ENCODE peak calls at places on chromosomes 11 and 22, in seven cellular contexts. U is chondrocyte, K is adrenal gland, M is lower leg skin, J is A549, E is progenitor cell of endocrine pancreas, R is transverse colon. A is an unnamed sample.

GRCh38 chr22:32737811-32738210 is 63.7 kb upstream of the TIMP3 start:
- DNase-seq in U (no peak), K (no peak), M (no peak), J (no peak), E (no peak), R (no peak), A (no peak)

GRCh38 chr11:41497974-41498373 is 38.5 kb upstream of the LRRC4C start:
- DNase-seq in U (no peak), K (no peak), M (no peak), J (no peak), E (no peak), R (no peak), A (no peak)

GRCh38 chr22:40176921-40177737 is 596 bp upstream of the TNRC6B start:
- DNase-seq in U (no peak), K (peak), M (no peak), J (no peak), E (no peak), R (peak), A (no peak)

GRCh38 chr11:74025467-74026166 is 16.7 kb upstream of the UCP3 start:
- DNase-seq in U (no peak), K (no peak), M (no peak), J (no peak), E (no peak), R (no peak), A (no peak)

GRCh38 chr11:47389577-47390072 is 11.3 kb upstream of the SPI1 start:
- DNase-seq in U (no peak), K (no peak), M (no peak), J (no peak), E (no peak), R (no peak), A (no peak)

GRCh38 chr22:21917206-21917958 is 35.3 kb downstream of the PPM1F start:
- DNase-seq in U (no peak), K (peak), M (no peak), J (no peak), E (no peak), R (no peak), A (no peak)

GRCh38 chr11:19389787-19390303 is 149.1 kb upstream of the E2F8 start:
- DNase-seq in U (no peak), K (peak), M (peak), J (no peak), E (no peak), R (peak), A (no peak)

GRCh38 chr11:8213390-8213789 is 44.6 kb upstream of the RIC3 start:
- DNase-seq in U (peak), K (no peak), M (no peak), J (no peak), E (no peak), R (no peak), A (no peak)

GRCh38 chr11:133934599-133935550 is 21.9 kb downstream of the IGSF9B start:
- DNase-seq in U (no peak), K (no peak), M (no peak), J (no peak), E (no peak), R (peak), A (no peak)

GRCh38 chr11:112922606-112923005 is 38.6 kb upstream of the NCAM1 start:
- DNase-seq in U (no peak), K (no peak), M (no peak), J (no peak), E (no peak), R (no peak), A (no peak)

GRCh38 chr11:77370217-77370616 is 68.7 kb upstream of the GDPD4 start:
- DNase-seq in U (no peak), K (no peak), M (no peak), J (peak), E (no peak), R (no peak), A (no peak)

GRCh38 chr22:49230194-49230577 is 597.5 kb downstream of the BRD1 start:
- DNase-seq in U (peak), K (peak), M (no peak), J (no peak), E (no peak), R (no peak), A (no peak)

GRCh38 chr11:105960252-105961245 is 61.5 kb downstream of the MSANTD4 start:
- DNase-seq in U (peak), K (no peak), M (no peak), J (no peak), E (no peak), R (no peak), A (peak)

GRCh38 chr11:94107363-94107762 is 21.3 kb upstream of the PANX1 start:
- DNase-seq in U (no peak), K (no peak), M (no peak), J (no peak), E (no peak), R (no peak), A (no peak)
- TF ChIP-seq CTCF in U (peak), K (no peak), M (no peak), J (no peak), E (no peak), R (no peak), A (no peak)

DNA sequence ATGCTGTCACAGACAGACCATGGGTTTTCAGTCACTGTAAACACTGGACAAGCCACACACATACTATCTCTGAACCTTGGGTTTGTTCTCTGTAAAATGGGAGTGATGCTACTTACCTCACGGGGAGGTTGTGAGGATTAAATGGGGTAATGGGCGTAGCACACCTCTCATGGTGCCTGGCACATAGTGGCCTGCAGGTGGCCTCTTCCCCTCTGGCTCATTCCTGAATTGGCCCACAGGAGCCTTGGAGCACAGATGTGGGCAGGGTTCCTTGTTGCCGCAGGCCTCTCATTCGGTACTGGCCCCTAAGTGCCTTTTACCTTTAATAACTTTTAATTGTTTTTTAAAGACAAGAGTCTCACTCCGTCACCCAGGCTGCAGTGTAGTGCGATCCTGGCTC is 11.7 kb downstream of the MICAL2 start:
- DNase-seq in U (no peak), K (no peak), M (no peak), J (peak), E (no peak), R (no peak), A (no peak)
- TF ChIP-seq CTCF in U (peak), K (peak), M (no peak), J (peak), E (peak), R (peak), A (peak)

DNA sequence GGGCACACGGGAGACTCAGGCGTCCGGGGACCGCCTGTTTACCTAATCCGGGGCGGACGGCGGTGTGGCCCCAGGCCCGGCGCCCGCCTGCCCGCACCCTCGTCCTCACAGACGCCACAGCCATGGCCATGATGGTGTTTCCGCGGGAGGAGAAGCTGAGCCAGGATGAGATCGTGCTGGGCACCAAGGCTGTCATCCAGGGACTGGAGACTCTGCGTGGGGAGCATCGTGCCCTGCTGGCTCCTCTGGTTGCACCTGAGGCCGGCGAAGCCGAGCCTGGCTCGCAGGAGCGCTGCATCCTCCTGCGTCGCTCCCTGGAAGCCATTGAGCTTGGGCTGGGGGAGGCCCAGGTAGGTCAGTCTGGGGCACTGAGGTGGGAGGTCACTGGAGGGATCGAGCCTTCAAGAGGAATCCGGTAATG is 10.0 kb upstream of the RAB1B start:
- DNase-seq in U (no peak), K (no peak), M (no peak), J (no peak), E (no peak), R (no peak), A (no peak)
- TF ChIP-seq CTCF in U (peak), K (no peak), M (no peak), J (no peak), E (peak), R (no peak), A (no peak)

GRCh38 chr22:17563936-17564391 is 666 bp downstream of the SLC25A18 start:
- DNase-seq in U (no peak), K (no peak), M (peak), J (no peak), E (no peak), R (peak), A (no peak)

GRCh38 chr22:17566776-17567175 is 3.5 kb downstream of the SLC25A18 start:
- DNase-seq in U (no peak), K (no peak), M (no peak), J (no peak), E (no peak), R (no peak), A (no peak)

GRCh38 chr22:17559188-17559587 is 4.1 kb upstream of the SLC25A18 start:
- DNase-seq in U (no peak), K (no peak), M (no peak), J (no peak), E (no peak), R (no peak), A (no peak)

GRCh38 chr22:17565986-17566687 is 2.8 kb downstream of the SLC25A18 start:
- DNase-seq in U (no peak), K (no peak), M (no peak), J (no peak), E (no peak), R (no peak), A (no peak)

GRCh38 chr22:17562906-17563870 is at the start of gene SLC25A18:
- DNase-seq in U (no peak), K (peak), M (no peak), J (no peak), E (no peak), R (peak), A (peak)
- TF ChIP-seq CTCF in U (peak), K (peak), M (no peak), J (no peak), E (no peak), R (no peak), A (peak)

DNA sequence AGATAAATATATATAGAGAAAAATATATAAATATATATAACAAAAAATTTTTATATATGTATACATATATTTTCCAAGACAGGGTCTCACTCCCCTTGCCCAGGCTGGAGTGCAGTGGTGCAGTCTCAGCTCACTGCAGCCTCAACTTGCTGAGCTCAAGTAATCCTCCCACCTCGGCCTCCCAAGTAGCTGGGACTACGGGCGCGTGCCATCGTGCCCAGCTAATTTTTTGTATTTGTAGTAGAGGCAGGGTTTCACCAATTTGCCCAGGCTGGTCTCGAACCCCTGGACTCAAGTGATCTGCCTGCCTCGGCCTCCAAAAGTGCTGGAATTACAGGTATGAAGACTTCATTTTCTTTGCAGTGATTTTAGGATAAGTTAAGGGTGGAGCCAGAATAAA is 38.9 kb upstream of the SEPTIN5 start:
- DNase-seq in U (peak), K (no peak), M (no peak), J (no peak), E (no peak), R (no peak), A (no peak)
- TF ChIP-seq CTCF in U (no peak), K (no peak), M (no peak), J (no peak), E (no peak), R (no peak), A (no peak)